ENCODE peak calls at places on chromosomes 12 and 14, in eight cellular contexts. One of them, this sample, is unnamed.

GRCh38 chr14:38143170-38143569 is 64.5 kb upstream of the SSTR1 start:
- DNase-seq in NCI-H1092: no peak
- DNase-seq in non-pigmented ciliary epithelial cell: no peak
- DNase-seq in aorta: no peak
- DNase-seq in RKO: no peak
- DNase-seq in activated naive CD4-positive, alpha-beta T cell treated with anti-CD3 and anti-CD28 coated beads for 36 hours: no peak
- DNase-seq in pancreas: no peak
- DNase-seq in NCI-H2081: no peak
- DNase-seq in this sample: peak

GRCh38 chr14:100529561-100530031 is 57.6 kb downstream of the BEGAIN start:
- DNase-seq in NCI-H2081: no peak
- DNase-seq in RKO: no peak
- DNase-seq in aorta: peak
- DNase-seq in activated naive CD4-positive, alpha-beta T cell treated with anti-CD3 and anti-CD28 coated beads for 36 hours: no peak
- DNase-seq in non-pigmented ciliary epithelial cell: no peak
- DNase-seq in pancreas: peak
- DNase-seq in NCI-H1092: no peak
- DNase-seq in this sample: no peak

GRCh38 chr12:31897791-31898503 is 61.3 kb upstream of the RESF1 start:
- DNase-seq in non-pigmented ciliary epithelial cell: no peak
- DNase-seq in aorta: no peak
- DNase-seq in pancreas: no peak
- DNase-seq in RKO: no peak
- DNase-seq in activated naive CD4-positive, alpha-beta T cell treated with anti-CD3 and anti-CD28 coated beads for 36 hours: no peak
- DNase-seq in NCI-H2081: peak
- DNase-seq in NCI-H1092: peak
- DNase-seq in this sample: peak

GRCh38 chr12:14854586-14855163 is 11.3 kb upstream of the ART4 start:
- DNase-seq in RKO: no peak
- DNase-seq in NCI-H2081: no peak
- DNase-seq in aorta: no peak
- DNase-seq in non-pigmented ciliary epithelial cell: no peak
- DNase-seq in activated naive CD4-positive, alpha-beta T cell treated with anti-CD3 and anti-CD28 coated beads for 36 hours: no peak
- DNase-seq in pancreas: no peak
- DNase-seq in NCI-H1092: peak
- DNase-seq in this sample: no peak

GRCh38 chr14:90604356-90604755 is 207.5 kb downstream of the CALM1 start:
- DNase-seq in NCI-H1092: peak
- DNase-seq in activated naive CD4-positive, alpha-beta T cell treated with anti-CD3 and anti-CD28 coated beads for 36 hours: no peak
- DNase-seq in RKO: no peak
- DNase-seq in non-pigmented ciliary epithelial cell: no peak
- DNase-seq in NCI-H2081: no peak
- DNase-seq in aorta: no peak
- DNase-seq in pancreas: no peak
- DNase-seq in this sample: peak

GRCh38 chr14:105866841-105867321 is 340.5 kb downstream of the TMEM121 start:
- DNase-seq in RKO: no peak
- DNase-seq in NCI-H1092: no peak
- DNase-seq in pancreas: peak
- DNase-seq in activated naive CD4-positive, alpha-beta T cell treated with anti-CD3 and anti-CD28 coated beads for 36 hours: peak
- DNase-seq in non-pigmented ciliary epithelial cell: no peak
- DNase-seq in aorta: no peak
- DNase-seq in NCI-H2081: no peak
- DNase-seq in this sample: no peak

GRCh38 chr12:50333441-50333840 is 50.1 kb upstream of the LIMA1 start:
- DNase-seq in pancreas: no peak
- DNase-seq in activated naive CD4-positive, alpha-beta T cell treated with anti-CD3 and anti-CD28 coated beads for 36 hours: no peak
- DNase-seq in RKO: no peak
- DNase-seq in non-pigmented ciliary epithelial cell: no peak
- DNase-seq in NCI-H2081: no peak
- DNase-seq in NCI-H1092: no peak
- DNase-seq in aorta: no peak
- DNase-seq in this sample: no peak

GRCh38 chr12:3365416-3366385 is 125.3 kb upstream of the PRMT8 start:
- DNase-seq in NCI-H2081: peak
- DNase-seq in RKO: no peak
- DNase-seq in NCI-H1092: peak
- DNase-seq in non-pigmented ciliary epithelial cell: no peak
- DNase-seq in pancreas: peak
- DNase-seq in aorta: no peak
- DNase-seq in activated naive CD4-positive, alpha-beta T cell treated with anti-CD3 and anti-CD28 coated beads for 36 hours: no peak
- DNase-seq in this sample: peak

GRCh38 chr14:23114669-23115491 is 4.2 kb downstream of the CEBPE start:
- DNase-seq in NCI-H2081: no peak
- DNase-seq in RKO: peak
- DNase-seq in non-pigmented ciliary epithelial cell: peak
- DNase-seq in aorta: peak
- DNase-seq in activated naive CD4-positive, alpha-beta T cell treated with anti-CD3 and anti-CD28 coated beads for 36 hours: no peak
- DNase-seq in pancreas: no peak
- DNase-seq in NCI-H1092: no peak
- DNase-seq in this sample: peak

GRCh38 chr12:66716522-66716921 is 37.6 kb upstream of the GRIP1 start:
- DNase-seq in aorta: no peak
- DNase-seq in NCI-H1092: no peak
- DNase-seq in RKO: no peak
- DNase-seq in activated naive CD4-positive, alpha-beta T cell treated with anti-CD3 and anti-CD28 coated beads for 36 hours: peak
- DNase-seq in NCI-H2081: peak
- DNase-seq in pancreas: no peak
- DNase-seq in non-pigmented ciliary epithelial cell: no peak
- DNase-seq in this sample: no peak